ENCODE peak calls at places on chromosomes 3 and 15, in nine cellular contexts. One of them, this sample, is unnamed.

GRCh38 chr15:90126457-90127435 is 24.5 kb upstream of the IDH2 start:
- DNase-seq in A673: no peak
- DNase-seq in uterus: no peak
- DNase-seq in AG09309: no peak
- DNase-seq in CD8-positive, alpha-beta T cell: no peak
- DNase-seq in stomach: peak; percentile 70
- DNase-seq in testis: no peak
- DNase-seq in foreskin fibroblast: peak; percentile 8
- DNase-seq in AG04449: no peak
- DNase-seq in this sample: no peak

GRCh38 chr3:39327746-39328349 is 1.7 kb upstream of the CCR8 start:
- DNase-seq in A673: no peak
- DNase-seq in uterus: no peak
- DNase-seq in AG09309: no peak
- DNase-seq in CD8-positive, alpha-beta T cell: no peak
- DNase-seq in stomach: no peak
- DNase-seq in testis: no peak
- DNase-seq in foreskin fibroblast: no peak
- DNase-seq in AG04449: no peak
- DNase-seq in this sample: no peak

GRCh38 chr3:39124876-39125836 is 17.7 kb downstream of the TTC21A start:
- DNase-seq in A673: no peak
- DNase-seq in uterus: no peak
- DNase-seq in AG09309: no peak
- DNase-seq in CD8-positive, alpha-beta T cell: no peak
- DNase-seq in stomach: peak; percentile 65
- DNase-seq in testis: no peak
- DNase-seq in foreskin fibroblast: peak; percentile 53
- DNase-seq in AG04449: no peak
- DNase-seq in this sample: peak; percentile 53

GRCh38 chr15:91625506-91625905 is 228.0 kb upstream of the SLCO3A1 start:
- DNase-seq in A673: no peak
- DNase-seq in uterus: no peak
- DNase-seq in AG09309: no peak
- DNase-seq in CD8-positive, alpha-beta T cell: no peak
- DNase-seq in stomach: no peak
- DNase-seq in testis: no peak
- DNase-seq in foreskin fibroblast: no peak
- DNase-seq in AG04449: no peak
- DNase-seq in this sample: peak; percentile 8

GRCh38 chr3:177195941-177196472 is 1.3 kb downstream of the TBL1XR1 start:
- DNase-seq in A673: peak; percentile 45
- DNase-seq in uterus: no peak
- DNase-seq in AG09309: no peak
- DNase-seq in CD8-positive, alpha-beta T cell: peak; percentile 39
- DNase-seq in stomach: no peak
- DNase-seq in testis: peak; percentile 27
- DNase-seq in foreskin fibroblast: peak; percentile 31
- DNase-seq in AG04449: no peak
- DNase-seq in this sample: no peak

GRCh38 chr3:69012836-69013255 is 638 bp downstream of the EOGT start:
- DNase-seq in A673: no peak
- DNase-seq in uterus: peak; percentile 52
- DNase-seq in AG09309: no peak
- DNase-seq in CD8-positive, alpha-beta T cell: no peak
- DNase-seq in stomach: peak; percentile 53
- DNase-seq in testis: peak; percentile 45
- DNase-seq in foreskin fibroblast: peak; percentile 73
- DNase-seq in AG04449: no peak
- DNase-seq in this sample: no peak

GRCh38 chr15:90624278-90624930 is 92.7 kb upstream of the BLM start:
- DNase-seq in A673: no peak
- DNase-seq in uterus: no peak
- DNase-seq in AG09309: no peak
- DNase-seq in CD8-positive, alpha-beta T cell: no peak
- DNase-seq in stomach: no peak
- DNase-seq in testis: no peak
- DNase-seq in foreskin fibroblast: no peak
- DNase-seq in AG04449: no peak
- DNase-seq in this sample: no peak

GRCh38 chr15:34078900-34079299 is 22.8 kb downstream of the EMC7 start:
- DNase-seq in A673: no peak
- DNase-seq in uterus: no peak
- DNase-seq in AG09309: no peak
- DNase-seq in CD8-positive, alpha-beta T cell: no peak
- DNase-seq in stomach: no peak
- DNase-seq in testis: no peak
- DNase-seq in foreskin fibroblast: no peak
- DNase-seq in AG04449: no peak
- DNase-seq in this sample: no peak

GRCh38 chr3:112643621-112644236 is 2.8 kb upstream of the CCDC80 start:
- DNase-seq in A673: no peak
- DNase-seq in uterus: no peak
- DNase-seq in AG09309: no peak
- DNase-seq in CD8-positive, alpha-beta T cell: no peak
- DNase-seq in stomach: no peak
- DNase-seq in testis: no peak
- DNase-seq in foreskin fibroblast: no peak
- DNase-seq in AG04449: no peak
- DNase-seq in this sample: no peak

GRCh38 chr3:112644453-112644852 is 3.5 kb upstream of the CCDC80 start:
- DNase-seq in A673: no peak
- DNase-seq in uterus: no peak
- DNase-seq in AG09309: no peak
- DNase-seq in CD8-positive, alpha-beta T cell: no peak
- DNase-seq in stomach: no peak
- DNase-seq in testis: no peak
- DNase-seq in foreskin fibroblast: no peak
- DNase-seq in AG04449: no peak
- DNase-seq in this sample: no peak

GRCh38 chr3:112640864-112641751 is at the start of gene CCDC80:
- DNase-seq in A673: peak; percentile 86
- DNase-seq in uterus: peak; percentile 63
- DNase-seq in AG09309: peak; percentile 81
- DNase-seq in CD8-positive, alpha-beta T cell: no peak
- DNase-seq in stomach: no peak
- DNase-seq in testis: peak; percentile 14
- DNase-seq in foreskin fibroblast: peak; percentile 90
- DNase-seq in AG04449: peak; percentile 69
- DNase-seq in this sample: peak; percentile 88

GRCh38 chr3:112640333-112640863 is 545 bp downstream of the CCDC80 start:
- DNase-seq in A673: peak; percentile 32
- DNase-seq in uterus: peak; percentile 59
- DNase-seq in AG09309: peak; percentile 71
- DNase-seq in CD8-positive, alpha-beta T cell: no peak
- DNase-seq in stomach: no peak
- DNase-seq in testis: no peak
- DNase-seq in foreskin fibroblast: peak; percentile 91
- DNase-seq in AG04449: peak; percentile 63
- DNase-seq in this sample: peak; percentile 91

GRCh38 chr3:112642912-112643506 is 2.1 kb upstream of the CCDC80 start:
- DNase-seq in A673: peak; percentile 92
- DNase-seq in uterus: peak; percentile 92
- DNase-seq in AG09309: peak; percentile 66
- DNase-seq in CD8-positive, alpha-beta T cell: peak; percentile 81
- DNase-seq in stomach: peak; percentile 79
- DNase-seq in testis: peak; percentile 91
- DNase-seq in foreskin fibroblast: peak; percentile 96
- DNase-seq in AG04449: peak; percentile 67
- DNase-seq in this sample: peak; percentile 90
- TF ChIP-seq CTCF in A673: peak; percentile 91
- TF ChIP-seq CTCF in uterus: peak; percentile 93
- TF ChIP-seq CTCF in AG09309: peak; percentile 93
- TF ChIP-seq CTCF in CD8-positive, alpha-beta T cell: peak; percentile 68
- TF ChIP-seq CTCF in stomach: peak; percentile 90
- TF ChIP-seq CTCF in testis: peak; percentile 47
- TF ChIP-seq CTCF in foreskin fibroblast: peak; percentile 86
- TF ChIP-seq CTCF in AG04449: peak; percentile 82
- TF ChIP-seq CTCF in this sample: peak; percentile 92

GRCh38 chr15:71296032-71296686 is 180.9 kb downstream of the THSD4 start:
- DNase-seq in A673: peak; percentile 30
- DNase-seq in uterus: no peak
- DNase-seq in AG09309: peak; percentile 63
- DNase-seq in CD8-positive, alpha-beta T cell: no peak
- DNase-seq in stomach: no peak
- DNase-seq in testis: no peak
- DNase-seq in foreskin fibroblast: peak; percentile 89
- DNase-seq in AG04449: peak; percentile 64
- DNase-seq in this sample: peak; percentile 90
- H3K4me3 ChIP-seq in A673: no peak overlapping the region
- H3K4me3 ChIP-seq in uterus: no peak overlapping the region
- H3K4me3 ChIP-seq in AG09309: no peak overlapping the region
- H3K4me3 ChIP-seq in CD8-positive, alpha-beta T cell: no peak overlapping the region
- H3K4me3 ChIP-seq in stomach: no peak overlapping the region
- H3K4me3 ChIP-seq in testis: no peak overlapping the region
- H3K4me3 ChIP-seq in foreskin fibroblast: no peak overlapping the region
- H3K4me3 ChIP-seq in AG04449: no peak overlapping the region
- H3K4me3 ChIP-seq in this sample: no peak overlapping the region

GRCh38 chr3:12832350-12833225 is 8.8 kb downstream of the RPL32 start:
- DNase-seq in A673: no peak
- DNase-seq in uterus: no peak
- DNase-seq in AG09309: no peak
- DNase-seq in CD8-positive, alpha-beta T cell: no peak
- DNase-seq in stomach: no peak
- DNase-seq in testis: no peak
- DNase-seq in foreskin fibroblast: peak; percentile 35
- DNase-seq in AG04449: no peak
- DNase-seq in this sample: no peak

GRCh38 chr3:12829886-12830784 is 11.2 kb downstream of the RPL32 start:
- DNase-seq in A673: no peak
- DNase-seq in uterus: no peak
- DNase-seq in AG09309: no peak
- DNase-seq in CD8-positive, alpha-beta T cell: no peak
- DNase-seq in stomach: no peak
- DNase-seq in testis: no peak
- DNase-seq in foreskin fibroblast: peak; percentile 34
- DNase-seq in AG04449: no peak
- DNase-seq in this sample: peak; percentile 32

GRCh38 chr3:12831582-12831866 is 9.8 kb downstream of the RPL32 start:
- DNase-seq in A673: no peak
- DNase-seq in uterus: no peak
- DNase-seq in AG09309: no peak
- DNase-seq in CD8-positive, alpha-beta T cell: no peak
- DNase-seq in stomach: no peak
- DNase-seq in testis: no peak
- DNase-seq in foreskin fibroblast: no peak
- DNase-seq in AG04449: no peak
- DNase-seq in this sample: no peak

GRCh38 chr3:12829404-12829803 is 12.0 kb downstream of the RPL32 start:
- DNase-seq in A673: no peak
- DNase-seq in uterus: no peak
- DNase-seq in AG09309: no peak
- DNase-seq in CD8-positive, alpha-beta T cell: no peak
- DNase-seq in stomach: no peak
- DNase-seq in testis: no peak
- DNase-seq in foreskin fibroblast: no peak
- DNase-seq in AG04449: no peak
- DNase-seq in this sample: peak; percentile 36

DNA sequence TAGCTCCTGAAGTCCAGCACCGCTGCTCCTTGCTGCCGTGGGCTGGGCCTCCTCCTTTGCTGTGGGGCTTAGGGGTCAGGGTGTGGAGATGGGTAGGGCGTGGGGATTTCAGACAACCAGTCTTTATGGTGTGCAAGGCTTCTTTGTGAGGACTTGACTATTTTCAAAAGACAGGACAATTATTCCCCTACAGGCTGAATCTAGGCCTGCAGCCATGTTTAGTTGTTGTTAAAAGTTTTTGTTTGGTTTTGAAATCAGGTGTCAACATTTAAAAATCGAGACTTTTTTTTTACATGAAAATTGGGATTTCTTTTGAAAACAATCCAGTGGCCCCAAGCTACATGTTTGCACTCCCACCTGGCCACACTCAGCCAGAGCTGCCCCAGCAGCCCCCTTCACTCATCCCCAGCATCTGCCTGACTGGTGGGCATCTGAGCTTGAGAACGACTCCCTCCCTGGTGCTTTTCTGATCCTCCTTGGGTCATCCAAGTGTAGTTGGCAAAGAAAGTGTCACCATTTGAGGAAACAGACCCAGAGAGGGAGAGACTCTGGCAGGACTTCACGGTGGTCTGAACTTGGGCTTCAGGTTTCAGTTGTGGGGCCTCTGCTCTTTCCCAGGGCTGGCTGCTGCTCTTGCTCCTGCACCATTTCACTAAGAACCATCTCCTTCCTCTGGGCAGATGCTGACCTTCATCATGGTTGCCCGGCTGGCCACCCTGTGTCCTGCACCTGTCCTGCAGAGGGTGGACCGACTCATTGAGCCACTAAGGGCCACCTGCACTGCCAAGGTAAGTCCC is 10.4 kb downstream of the RPL32 start:
- DNase-seq in A673: no peak
- DNase-seq in uterus: no peak
- DNase-seq in AG09309: no peak
- DNase-seq in CD8-positive, alpha-beta T cell: no peak
- DNase-seq in stomach: no peak
- DNase-seq in testis: no peak
- DNase-seq in foreskin fibroblast: peak; percentile 43
- DNase-seq in AG04449: no peak
- DNase-seq in this sample: no peak
- TF ChIP-seq CTCF in A673: peak; percentile 28
- TF ChIP-seq CTCF in uterus: no peak
- TF ChIP-seq CTCF in AG09309: peak; percentile 11
- TF ChIP-seq CTCF in CD8-positive, alpha-beta T cell: no peak
- TF ChIP-seq CTCF in stomach: no peak
- TF ChIP-seq CTCF in testis: no peak
- TF ChIP-seq CTCF in foreskin fibroblast: peak; percentile 4
- TF ChIP-seq CTCF in AG04449: no peak
- TF ChIP-seq CTCF in this sample: no peak

GRCh38 chr15:48896775-48897143 is 18.8 kb downstream of the EID1 start:
- DNase-seq in A673: no peak
- DNase-seq in uterus: no peak
- DNase-seq in AG09309: no peak
- DNase-seq in CD8-positive, alpha-beta T cell: no peak
- DNase-seq in stomach: no peak
- DNase-seq in testis: peak; percentile 58
- DNase-seq in foreskin fibroblast: no peak
- DNase-seq in AG04449: no peak
- DNase-seq in this sample: no peak

GRCh38 chr15:48893311-48893710 is 15.4 kb downstream of the EID1 start:
- DNase-seq in A673: no peak
- DNase-seq in uterus: no peak
- DNase-seq in AG09309: no peak
- DNase-seq in CD8-positive, alpha-beta T cell: no peak
- DNase-seq in stomach: no peak
- DNase-seq in testis: no peak
- DNase-seq in foreskin fibroblast: no peak
- DNase-seq in AG04449: no peak
- DNase-seq in this sample: no peak

GRCh38 chr15:48899793-48900192 is 21.9 kb downstream of the EID1 start:
- DNase-seq in A673: no peak
- DNase-seq in uterus: no peak
- DNase-seq in AG09309: no peak
- DNase-seq in CD8-positive, alpha-beta T cell: no peak
- DNase-seq in stomach: no peak
- DNase-seq in testis: no peak
- DNase-seq in foreskin fibroblast: no peak
- DNase-seq in AG04449: no peak
- DNase-seq in this sample: peak; percentile 48

GRCh38 chr15:48898083-48898482 is 20.1 kb downstream of the EID1 start:
- DNase-seq in A673: no peak
- DNase-seq in uterus: no peak
- DNase-seq in AG09309: no peak
- DNase-seq in CD8-positive, alpha-beta T cell: no peak
- DNase-seq in stomach: no peak
- DNase-seq in testis: no peak
- DNase-seq in foreskin fibroblast: no peak
- DNase-seq in AG04449: no peak
- DNase-seq in this sample: no peak

DNA sequence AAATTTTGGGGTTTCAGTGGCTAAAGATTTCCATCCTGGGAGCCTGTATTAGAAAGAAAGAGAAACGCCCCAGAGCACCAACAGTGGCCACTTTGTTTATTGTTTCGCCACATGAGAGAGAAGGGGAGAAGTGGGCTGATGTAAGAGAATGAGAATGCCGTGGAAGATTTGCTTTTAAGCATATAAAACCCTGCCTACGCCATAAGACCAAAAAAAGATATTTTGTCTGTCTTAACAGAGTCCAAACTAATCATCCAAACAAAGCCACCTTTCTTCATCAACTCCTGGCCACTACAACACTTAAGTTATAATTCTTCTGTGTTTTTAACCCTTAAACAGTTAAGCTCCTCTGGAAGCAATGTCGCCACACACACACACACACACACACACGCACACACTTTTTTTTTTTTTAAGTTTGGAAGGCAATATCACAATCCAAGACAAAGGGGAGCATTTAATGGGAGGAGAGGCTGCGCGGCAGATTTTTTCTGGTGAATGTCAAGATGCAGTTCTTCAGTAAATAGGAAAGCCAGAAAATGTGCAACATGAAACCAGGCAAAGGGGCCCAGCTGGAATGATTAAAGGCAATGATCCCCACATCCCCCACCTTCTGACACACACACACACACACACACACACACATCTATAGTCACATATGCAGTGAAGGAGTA is 19.3 kb downstream of the EID1 start:
- DNase-seq in A673: no peak
- DNase-seq in uterus: no peak
- DNase-seq in AG09309: peak; percentile 18
- DNase-seq in CD8-positive, alpha-beta T cell: no peak
- DNase-seq in stomach: no peak
- DNase-seq in testis: peak; percentile 55
- DNase-seq in foreskin fibroblast: peak; percentile 82
- DNase-seq in AG04449: no peak
- DNase-seq in this sample: no peak
- H3K4me3 ChIP-seq in A673: no peak overlapping the region
- H3K4me3 ChIP-seq in uterus: no peak overlapping the region
- H3K4me3 ChIP-seq in AG09309: no peak overlapping the region
- H3K4me3 ChIP-seq in CD8-positive, alpha-beta T cell: no peak overlapping the region
- H3K4me3 ChIP-seq in stomach: peak overlapping the region; percentile 6
- H3K4me3 ChIP-seq in testis: peak overlapping the region; percentile 35
- H3K4me3 ChIP-seq in foreskin fibroblast: peak overlapping the region; percentile 39
- H3K4me3 ChIP-seq in AG04449: peak overlapping the region; percentile 28
- H3K4me3 ChIP-seq in this sample: no peak overlapping the region

This sample was measured in epithelial cell of esophagus.